ENCODE peak calls at places on chromosome 3, in seven cellular contexts. P is naive thymus-derived CD4-positive, alpha-beta T cell; T is left ventricle myocardium inferior; K is fibroblast of lung; E is cardiac muscle cell; O is ovary; F is mesendoderm. C is an unnamed sample. For H3K4me1 and H3K36me3, the result is how much of the 10 kb centered on the place peaks cover.

GRCh38 chr3:172953576-172953975 is 187.5 kb downstream of the SPATA16 start:
- DNase-seq in P (no peak), T (no peak), K (no peak), E (no peak), O (no peak), F (no peak), C (no peak)

GRCh38 chr3:115512565-115513410 is 110.5 kb upstream of the GAP43 start:
- DNase-seq in P (no peak), T (peak), K (peak), E (peak), O (peak), F (peak), C (peak)

GRCh38 chr3:146280859-146281258 is 30.0 kb upstream of the PLSCR4 start:
- DNase-seq in P (no peak), T (no peak), K (peak), E (no peak), O (no peak), F (no peak), C (peak)

GRCh38 chr3:162437480-162437879 is 940.9 kb downstream of the OTOL1 start:
- DNase-seq in P (no peak), T (no peak), K (peak), E (no peak), O (no peak), F (no peak), C (no peak)

GRCh38 chr3:152780553-152780952 is 54.4 kb upstream of the P2RY1 start:
- DNase-seq in P (no peak), T (no peak), K (peak), E (no peak), O (no peak), F (no peak), C (no peak)

GRCh38 chr3:149363053-149363452 is 14.4 kb downstream of the TM4SF1 start:
- DNase-seq in P (no peak), T (no peak), K (no peak), E (no peak), O (no peak), F (no peak), C (peak)

GRCh38 chr3:66762888-66763287 is 235.2 kb upstream of the KBTBD8 start:
- DNase-seq in P (no peak), T (no peak), K (no peak), E (no peak), O (no peak), F (no peak), C (peak)

GRCh38 chr3:136984837-136985236 is 27.1 kb downstream of the IL20RB start:
- DNase-seq in P (no peak), T (no peak), K (peak), E (no peak), O (no peak), F (peak), C (peak)

GRCh38 chr3:20511863-20512262 is 325.9 kb upstream of the SGO1 start:
- DNase-seq in P (no peak), T (no peak), K (peak), E (peak), O (no peak), F (peak), C (peak)

GRCh38 chr3:64098686-64099085 is 75.4 kb upstream of the PSMD6 start:
- DNase-seq in P (no peak), T (no peak), K (no peak), E (no peak), O (no peak), F (no peak), C (no peak)

GRCh38 chr3:136161516-136161915 is 34.6 kb downstream of the MSL2 start:
- DNase-seq in P (no peak), T (no peak), K (no peak), E (no peak), O (no peak), F (no peak), C (no peak)

GRCh38 chr3:191105418-191105817 is 93.6 kb upstream of the OSTN start:
- DNase-seq in P (no peak), T (no peak), K (no peak), E (no peak), O (no peak), F (peak), C (no peak)

GRCh38 chr3:150741497-150742140 is 21.4 kb downstream of the SIAH2 start:
- DNase-seq in P (no peak), T (no peak), K (no peak), E (no peak), O (no peak), F (no peak), C (no peak)

GRCh38 chr3:112175646-112176045 is 42.6 kb upstream of the GCSAM start:
- DNase-seq in P (no peak), T (no peak), K (no peak), E (no peak), O (no peak), F (no peak), C (no peak)

GRCh38 chr3:52481819-52482521 is 13.2 kb upstream of the STAB1 start:
- DNase-seq in P (no peak), T (no peak), K (peak), E (peak), O (no peak), F (peak), C (peak)

GRCh38 chr3:10917176-10917575 is 75.4 kb upstream of the SLC6A1 start:
- DNase-seq in P (no peak), T (no peak), K (no peak), E (peak), O (no peak), F (no peak), C (no peak)

GRCh38 chr3:170350515-170351413 is 6.8 kb upstream of the SKIL start:
- DNase-seq in P (no peak), T (no peak), K (no peak), E (no peak), O (no peak), F (no peak), C (no peak)

GRCh38 chr3:9916734-9917680 is at the start of gene IL17RC:
- DNase-seq in P (peak), T (peak), K (peak), E (peak), O (peak), F (peak), C (peak)

GRCh38 chr3:169769287-169770181 is at the start of gene ACTRT3:
- DNase-seq in P (peak), T (peak), K (peak), E (peak), O (peak), F (peak), C (peak)

GRCh38 chr3:51190827-51191226 is 194.3 kb upstream of the MANF start:
- DNase-seq in P (no peak), T (no peak), K (no peak), E (no peak), O (no peak), F (no peak), C (no peak)

GRCh38 chr3:12483364-12483763 is 916 bp upstream of the TSEN2 start:
- DNase-seq in P (no peak), T (no peak), K (peak), E (no peak), O (no peak), F (no peak), C (no peak)

GRCh38 chr3:129558076-129558771 is 15.2 kb downstream of the H1-8 start:
- DNase-seq in P (no peak), T (no peak), K (no peak), E (no peak), O (no peak), F (no peak), C (no peak)

DNA sequence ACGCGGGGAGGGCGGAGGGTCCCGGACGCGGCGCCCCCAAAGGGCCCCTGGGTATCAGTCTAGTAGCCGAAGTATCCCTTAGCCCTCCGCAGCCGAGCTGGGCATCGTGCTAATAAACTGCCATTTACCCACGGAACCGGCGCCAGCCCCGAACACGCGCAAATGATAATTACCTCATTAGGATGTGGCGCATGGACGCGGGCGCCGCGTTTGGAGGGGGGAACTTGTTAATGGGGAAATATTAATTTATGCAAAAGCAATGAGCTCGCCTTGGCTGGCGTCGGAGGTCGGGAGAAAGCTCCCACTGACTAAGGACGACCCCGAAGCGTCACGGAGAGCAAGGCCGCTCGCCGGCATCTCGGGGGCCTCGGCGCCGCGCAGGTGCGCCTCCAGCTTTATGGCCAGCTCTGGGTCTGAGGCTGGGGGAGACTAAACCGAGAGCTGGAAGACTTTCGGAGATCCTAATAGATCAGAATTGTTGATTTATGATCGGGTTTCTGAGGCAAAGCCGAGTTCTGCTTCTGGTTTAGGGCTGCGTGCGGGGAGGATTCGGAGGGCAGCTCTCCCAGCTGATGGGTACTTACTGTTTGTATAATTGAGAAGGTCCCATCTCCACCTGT is 474 bp upstream of the FEZF2 start:
- DNase-seq in P (no peak), T (no peak), K (no peak), E (no peak), O (no peak), F (no peak), C (no peak)
- H3K4me3 ChIP-seq in P (no peak), T (peak), K (peak), E (no peak), O (no peak), F (no peak), C (peak)

DNA sequence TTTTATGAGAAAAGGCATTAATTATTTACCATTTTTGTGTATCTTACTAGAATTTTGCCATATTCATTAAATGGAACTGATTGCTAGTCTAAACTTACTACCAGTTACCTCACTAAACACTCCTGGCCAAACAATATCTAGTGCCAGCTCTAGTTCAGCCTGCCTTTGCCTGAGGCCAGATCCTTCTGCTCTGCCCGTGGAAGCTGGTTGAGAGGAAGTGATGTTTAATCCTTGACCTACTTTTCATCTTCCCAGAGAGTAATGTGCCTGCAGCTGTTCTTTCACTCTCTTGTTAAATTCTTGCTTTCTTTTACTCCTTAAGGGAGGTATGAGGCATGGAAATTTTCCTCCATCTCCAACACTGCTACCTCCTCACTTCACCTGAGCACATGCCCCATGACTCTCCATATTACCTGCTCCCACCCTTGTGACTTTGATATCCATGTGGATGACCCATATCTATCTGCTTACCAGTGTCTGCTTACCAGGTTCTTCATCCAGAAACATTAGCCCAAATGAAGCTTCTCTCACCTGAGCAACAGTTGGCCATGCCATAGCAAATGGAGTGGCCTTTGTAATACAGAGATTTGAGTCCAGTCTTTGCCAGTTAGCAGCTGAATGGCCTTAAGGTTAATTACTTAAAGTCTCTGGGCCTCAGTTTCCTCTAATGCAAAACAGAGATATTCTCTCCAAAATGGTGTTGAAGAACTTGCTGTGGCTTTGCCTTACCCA is 53.4 kb downstream of the UBE2E1 start:
- DNase-seq in P (no peak), T (no peak), K (peak), E (no peak), O (peak), F (peak), C (peak)
- H3K4me1 ChIP-seq in P (under half), T (half or more), K (under half), E (under half), O (under half), F (under half), C (under half)

GRCh38 chr3:48962340-48962739 is 27.7 kb upstream of the P4HTM start:
- DNase-seq in P (no peak), T (no peak), K (no peak), E (no peak), O (no peak), F (no peak), C (no peak)

GRCh38 chr3:48966367-48966766 is 23.7 kb upstream of the P4HTM start:
- DNase-seq in P (no peak), T (no peak), K (no peak), E (no peak), O (no peak), F (no peak), C (no peak)

GRCh38 chr3:48963591-48963990 is 26.4 kb upstream of the P4HTM start:
- DNase-seq in P (no peak), T (no peak), K (no peak), E (no peak), O (no peak), F (no peak), C (no peak)

GRCh38 chr3:48960841-48961413 is 29.1 kb upstream of the P4HTM start:
- DNase-seq in P (no peak), T (no peak), K (peak), E (no peak), O (no peak), F (no peak), C (peak)

DNA sequence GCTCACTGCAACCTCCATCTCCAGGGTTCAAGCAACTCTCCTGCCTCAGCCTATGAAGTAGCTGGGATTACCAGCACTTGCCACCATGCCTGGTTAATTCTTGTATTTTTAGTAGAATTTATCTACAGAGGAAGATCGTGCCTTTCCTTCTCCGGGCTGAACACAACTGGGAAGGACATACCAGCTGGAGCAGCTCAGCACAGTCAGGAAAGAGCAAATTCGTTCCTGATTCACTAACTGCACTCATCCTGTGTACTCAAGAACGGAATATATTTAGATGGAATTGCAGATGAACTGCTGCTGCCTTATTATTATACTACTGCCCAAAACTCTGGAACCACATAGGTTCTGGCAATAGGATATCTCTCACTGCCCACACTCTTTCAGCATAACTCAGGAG is 27.1 kb upstream of the P4HTM start:
- DNase-seq in P (no peak), T (no peak), K (no peak), E (no peak), O (no peak), F (no peak), C (no peak)
- H3K36me3 ChIP-seq in P (under half), T (half or more), K (under half), E (under half), O (under half), F (under half), C (under half)

GRCh38 chr3:42906085-42906904 is at the start of gene ZNF662:
- DNase-seq in P (peak), T (peak), K (peak), E (no peak), O (peak), F (no peak), C (peak)
- H3K4me3 ChIP-seq in P (peak), T (peak), K (peak), E (no peak), O (peak), F (no peak), C (peak)